ENCODE peak calls at places on chromosomes 3 and 15, in seven cellular contexts. S is KBM-7; E is H4; G is dermis blood vessel endothelial cell; C is HEK293T; R is activated CD4-positive, alpha-beta T cell treated with anti-CD3 and anti-CD28 coated beads, Interleukin-2, amount 10 ng/mL, durations not matched to agents 7 days and 5 days; Y is sciatic nerve. H is an unnamed sample.

GRCh38 chr15:77830041-77830440 is 197.3 kb upstream of the LINGO1 start:
- DNase-seq in Y (no peak), R (no peak), C (no peak), G (no peak), S (no peak), E (peak), H (peak)

GRCh38 chr3:130834476-130834875 is 59.4 kb upstream of the ATP2C1 start:
- DNase-seq in R (no peak), E (no peak), Y (no peak), S (no peak), C (no peak), G (peak), H (no peak)

GRCh38 chr3:52126036-52126435 is 28.2 kb downstream of the POC1A start:
- DNase-seq in G (no peak), C (no peak), R (no peak), E (no peak), S (no peak), Y (no peak), H (no peak)

GRCh38 chr15:72784233-72784876 is 797 bp upstream of the ADPGK start:
- DNase-seq in C (peak), G (peak), E (peak), Y (no peak), R (peak), S (peak), H (peak)

GRCh38 chr15:52765779-52766178 is 24.4 kb downstream of the ONECUT1 start:
- DNase-seq in E (no peak), C (peak), S (no peak), Y (no peak), R (no peak), G (peak), H (peak)

GRCh38 chr3:39398700-39399099 is 7.8 kb upstream of the RPSA start:
- DNase-seq in C (no peak), R (no peak), S (no peak), E (no peak), Y (no peak), G (peak), H (no peak)

GRCh38 chr15:64571857-64572291 is 111.5 kb downstream of the ZNF609 start:
- DNase-seq in C (no peak), R (no peak), E (no peak), S (peak), Y (no peak), G (peak), H (no peak)

GRCh38 chr3:49903451-49904424 is at the start of gene MST1R:
- DNase-seq in C (peak), R (peak), E (no peak), Y (peak), S (no peak), G (peak), H (peak)

GRCh38 chr3:194465920-194466570 is 20.8 kb downstream of the ATP13A3 start:
- DNase-seq in E (no peak), Y (no peak), G (peak), R (no peak), C (no peak), S (no peak), H (no peak)

GRCh38 chr3:47663630-47664240 is 85.1 kb upstream of the CSPG5 start:
- DNase-seq in Y (no peak), G (no peak), S (no peak), C (no peak), E (no peak), R (no peak), H (no peak)

H was measured in SW480.